ENCODE peak calls at places on chromosomes 11 and 22, in seven cellular contexts. H is NB4; A is hypothalamus; B is CD4-positive, alpha-beta memory T cell; V is stimulated activated CD4-positive, alpha-beta T cell treated with anti-CD3 and anti-CD28 coated beads, Interleukin-4, amount 100 ng/mL, for 48 hours; D is skeletal muscle cell; X is right lobe of liver. C is an unnamed sample.

GRCh38 chr22:31861226-31861840 is 83.0 kb upstream of the YWHAH start:
- DNase-seq in H (no peak), A (no peak), B (no peak), V (no peak), D (no peak), X (no peak), C (no peak)

GRCh38 chr11:20937826-20938225 is 268.4 kb downstream of the NELL1 start:
- DNase-seq in H (no peak), A (no peak), B (no peak), V (no peak), D (no peak), X (no peak), C (no peak)

GRCh38 chr22:35958334-35958733 is 70.3 kb downstream of the RBFOX2 start:
- DNase-seq in H (no peak), A (no peak), B (no peak), V (no peak), D (no peak), X (no peak), C (no peak)

GRCh38 chr11:130827697-130828377 is 88.4 kb downstream of the SNX19 start:
- DNase-seq in H (peak), A (no peak), B (no peak), V (peak), D (no peak), X (no peak), C (peak)

GRCh38 chr11:19187880-19188279 is 13.9 kb downstream of the CSRP3 start:
- DNase-seq in H (no peak), A (peak), B (no peak), V (no peak), D (no peak), X (no peak), C (no peak)

GRCh38 chr11:134385774-134386565 is 26.1 kb downstream of the B3GAT1 start:
- DNase-seq in H (no peak), A (peak), B (no peak), V (no peak), D (no peak), X (no peak), C (no peak)

GRCh38 chr11:81005595-81005994 is 1564.8 kb upstream of the TENM4 start:
- DNase-seq in H (peak), A (no peak), B (no peak), V (no peak), D (peak), X (no peak), C (no peak)

GRCh38 chr22:22802346-22802970 is 85.2 kb upstream of the IGLL5 start:
- DNase-seq in H (peak), A (no peak), B (no peak), V (no peak), D (no peak), X (no peak), C (no peak)

GRCh38 chr11:103700605-103701004 is 335.8 kb upstream of the DDI1 start:
- DNase-seq in H (no peak), A (no peak), B (no peak), V (no peak), D (peak), X (no peak), C (no peak)

GRCh38 chr22:28034760-28035401 is 115.8 kb upstream of the PITPNB start:
- DNase-seq in H (no peak), A (peak), B (no peak), V (no peak), D (peak), X (peak), C (no peak)

GRCh38 chr11:44595964-44596381 is 30.5 kb downstream of the CD82 start:
- DNase-seq in H (no peak), A (peak), B (no peak), V (no peak), D (no peak), X (peak), C (no peak)

C was measured in CMK.